ENCODE peak calls at places on chromosomes 6 and 20, in ten cellular contexts. N is lower lobe of right lung; X is DMS153; J is T-helper 17 cell; A is heart left ventricle; B is AG10803; V is mesothelial cell of epicardium; S is activated CD4-positive, alpha-beta T cell treated with anti-CD3 and anti-CD28 coated beads, Interleukin-2, amount 10 ng/mL, durations not matched to agents 7 days and 5 days; K is AG08396; P is ELR. G is an unnamed sample.

GRCh38 chr6:132483779-132484679 is 28.9 kb downstream of the STX7 start:
- DNase-seq in V (no peak), X (peak), B (peak), J (peak), K (peak), A (peak), S (peak), N (no peak), P (peak), G (peak)

GRCh38 chr6:122623279-122623678 is 13.1 kb downstream of the PKIB start:
- DNase-seq in V (no peak), K (no peak), S (no peak), B (no peak), N (no peak), X (no peak), J (no peak), P (no peak), A (no peak), G (no peak)

GRCh38 chr20:58148891-58149290 is 79.6 kb downstream of the ANKRD60 start:
- DNase-seq in B (no peak), S (no peak), N (no peak), X (no peak), V (no peak), J (no peak), A (no peak), K (no peak), P (no peak), G (no peak)

GRCh38 chr6:132525866-132526265 is 12.2 kb upstream of the TAAR9 start:
- DNase-seq in N (no peak), B (no peak), P (no peak), X (no peak), V (no peak), K (no peak), A (no peak), S (no peak), J (no peak), G (no peak)

GRCh38 chr6:68958327-68958726 is 323.2 kb downstream of the ADGRB3 start:
- DNase-seq in P (peak), S (no peak), J (no peak), N (no peak), X (no peak), V (no peak), K (no peak), A (no peak), B (peak), G (no peak)

GRCh38 chr20:36819662-36820061 is 46.1 kb upstream of the DSN1 start:
- DNase-seq in N (no peak), P (no peak), A (no peak), J (no peak), B (no peak), K (no peak), S (no peak), X (peak), V (no peak), G (no peak)

GRCh38 chr6:67818322-67818721 is 816.8 kb upstream of the ADGRB3 start:
- DNase-seq in A (no peak), K (no peak), J (no peak), N (no peak), P (no peak), B (no peak), V (no peak), X (no peak), S (no peak), G (no peak)

GRCh38 chr6:145815875-145816274 is 1.3 kb upstream of the FBXO30 start:
- DNase-seq in X (no peak), A (peak), V (no peak), N (no peak), J (no peak), S (no peak), K (peak), P (peak), B (no peak), G (no peak)

GRCh38 chr6:64224819-64225218 is 589.2 kb downstream of the PHF3 start:
- DNase-seq in K (no peak), A (peak), J (no peak), V (no peak), S (no peak), P (no peak), X (no peak), N (no peak), B (peak), G (no peak)

GRCh38 chr6:16559091-16559490 is 202.2 kb downstream of the ATXN1 start:
- DNase-seq in P (no peak), A (no peak), S (no peak), K (no peak), X (no peak), N (no peak), V (no peak), B (no peak), J (no peak), G (no peak)

GRCh38 chr6:17855381-17855780 is 132.1 kb downstream of the KIF13A start:
- DNase-seq in K (no peak), P (no peak), N (no peak), J (no peak), V (no peak), A (no peak), X (no peak), B (no peak), S (no peak), G (no peak)

GRCh38 chr20:44836596-44837120 is 26.3 kb upstream of the RIMS4 start:
- DNase-seq in A (no peak), X (no peak), K (no peak), J (no peak), V (no peak), P (no peak), S (no peak), B (no peak), N (no peak), G (no peak)

GRCh38 chr6:27505209-27506027 is 32.5 kb upstream of the ZNF184 start:
- DNase-seq in X (peak), A (no peak), J (peak), V (no peak), K (peak), P (peak), B (peak), S (peak), N (no peak), G (peak)

GRCh38 chr6:152701081-152701862 is 3.6 kb downstream of the MYCT1 start:
- DNase-seq in B (peak), A (no peak), P (peak), J (no peak), S (no peak), V (no peak), K (no peak), X (no peak), N (no peak), G (no peak)

G was measured in ovary.